ENCODE peak calls at places on chromosomes 5 and 9, in seven cellular contexts. Z is HCT116, U is K562, S is H1, R is HepG2, H is SK-N-SH, C is GM12878. O is an unnamed sample.

GRCh38 chr9:112176410-112177010 is 1.4 kb upstream of the SUSD1 start:
- DNase-seq in C (no peak), U (no peak), H (no peak), Z (no peak), R (peak), S (no peak), O (no peak)

GRCh38 chr9:76352026-76352620 is 42.1 kb downstream of the RFK start:
- DNase-seq in H (no peak), S (no peak), C (no peak), Z (no peak), R (no peak), U (no peak), O (no peak)

GRCh38 chr5:116359575-116359974 is 215.0 kb downstream of the SEMA6A start:
- DNase-seq in R (no peak), S (no peak), U (no peak), H (no peak), C (no peak), Z (no peak), O (no peak)

GRCh38 chr9:114314256-114314867 is 8.5 kb upstream of the ORM1 start:
- DNase-seq in H (no peak), Z (no peak), C (no peak), U (no peak), R (no peak), S (no peak), O (no peak)

GRCh38 chr5:56941981-56942380 is 9.9 kb downstream of the MIER3 start:
- DNase-seq in Z (no peak), H (peak), S (no peak), C (no peak), U (no peak), R (no peak), O (no peak)

GRCh38 chr5:82259172-82259800 is 18.9 kb downstream of the RPS23 start:
- DNase-seq in U (no peak), H (peak), R (no peak), Z (peak), S (no peak), C (no peak), O (no peak)

GRCh38 chr5:80072103-80073073 is 37.2 kb downstream of the THBS4 start:
- DNase-seq in U (no peak), S (no peak), C (no peak), H (no peak), Z (no peak), R (no peak), O (no peak)

GRCh38 chr5:17094830-17095229 is 122.6 kb upstream of the BASP1 start:
- DNase-seq in S (no peak), U (no peak), Z (no peak), C (no peak), R (no peak), H (no peak), O (no peak)

GRCh38 chr9:113398796-113399195 is 2.3 kb downstream of the ALAD start:
- DNase-seq in C (no peak), H (no peak), Z (no peak), S (no peak), R (no peak), U (no peak), O (no peak)

GRCh38 chr5:57303985-57304384 is 130.1 kb downstream of the GPBP1 start:
- DNase-seq in S (no peak), R (no peak), H (no peak), U (peak), C (no peak), Z (no peak), O (no peak)

GRCh38 chr9:89668216-89668867 is 63.5 kb downstream of the GADD45G start:
- DNase-seq in U (no peak), R (no peak), S (no peak), C (no peak), H (no peak), Z (no peak), O (no peak)

GRCh38 chr5:115170128-115170923 is 618 bp upstream of the TRIM36 start:
- DNase-seq in C (no peak), R (no peak), U (peak), S (no peak), Z (no peak), H (peak), O (no peak)

GRCh38 chr9:21668504-21668903 is 133.9 kb upstream of the MTAP start:
- DNase-seq in U (no peak), H (no peak), C (no peak), R (no peak), S (no peak), Z (no peak), O (no peak)

GRCh38 chr5:158988987-158989624 is 110.6 kb downstream of the EBF1 start:
- DNase-seq in H (no peak), C (no peak), U (no peak), S (no peak), Z (no peak), R (no peak), O (no peak)

GRCh38 chr5:26148569-26149107 is 889.7 kb downstream of the CDH9 start:
- DNase-seq in U (no peak), Z (no peak), H (no peak), R (no peak), S (peak), C (no peak), O (no peak)

GRCh38 chr9:38087934-38088925 is 19.2 kb upstream of the SHB start:
- DNase-seq in H (peak), S (peak), Z (peak), R (peak), C (no peak), U (peak), O (peak)

GRCh38 chr5:148972958-148973357 is 89.9 kb downstream of the SH3TC2 start:
- DNase-seq in Z (peak), R (peak), H (no peak), U (no peak), C (no peak), S (no peak), O (peak)

GRCh38 chr5:87311400-87312279 is 44.0 kb downstream of the RASA1 start:
- DNase-seq in R (peak), Z (no peak), S (no peak), C (no peak), U (no peak), H (no peak), O (no peak)

GRCh38 chr5:115583474-115583873 is 18.8 kb downstream of the TICAM2 start:
- DNase-seq in Z (no peak), H (no peak), S (no peak), R (no peak), U (no peak), C (no peak), O (no peak)

GRCh38 chr5:72849546-72849945 is 33.1 kb downstream of the TNPO1 start:
- DNase-seq in Z (no peak), S (no peak), U (no peak), R (no peak), H (no peak), C (no peak), O (no peak)

GRCh38 chr9:79686381-79687130 is 114.8 kb downstream of the TLE4 start:
- DNase-seq in C (no peak), S (no peak), Z (no peak), U (no peak), R (no peak), H (no peak), O (no peak)

GRCh38 chr9:128007566-128008138 is 26.9 kb upstream of the EEIG1 start:
- DNase-seq in S (no peak), Z (peak), R (peak), C (peak), H (peak), U (peak), O (no peak)

GRCh38 chr9:137317979-137318511 is 16.0 kb upstream of the NRARP start:
- DNase-seq in R (no peak), C (no peak), S (no peak), U (no peak), Z (no peak), H (peak), O (no peak)

GRCh38 chr9:27339661-27340295 is 42.8 kb upstream of the EQTN start:
- DNase-seq in H (no peak), R (no peak), C (no peak), Z (no peak), U (no peak), S (no peak), O (no peak)

GRCh38 chr9:130045657-130046450 is 2.9 kb upstream of the FNBP1 start:
- DNase-seq in U (no peak), S (no peak), H (no peak), R (no peak), Z (no peak), C (no peak), O (no peak)

GRCh38 chr5:153463806-153464205 is 26.7 kb upstream of the GRIA1 start:
- DNase-seq in R (no peak), Z (no peak), H (no peak), S (no peak), U (no peak), C (no peak), O (no peak)

GRCh38 chr9:71897573-71897972 is 13.4 kb downstream of the ABHD17B start:
- DNase-seq in Z (no peak), H (no peak), C (no peak), U (no peak), R (no peak), S (no peak), O (no peak)

GRCh38 chr5:167511-167910 is 23.8 kb upstream of the LRRC14B start:
- DNase-seq in Z (no peak), H (no peak), S (no peak), C (no peak), U (no peak), R (no peak), O (no peak)

GRCh38 chr5:31317642-31318041 is 124.2 kb downstream of the CDH6 start:
- DNase-seq in Z (no peak), R (no peak), S (peak), C (no peak), U (peak), H (no peak), O (no peak)

GRCh38 chr5:166581827-166582226 is 1709.6 kb upstream of the WWC1 start:
- DNase-seq in C (no peak), R (no peak), U (no peak), H (no peak), S (no peak), Z (no peak), O (no peak)

GRCh38 chr5:175652741-175653663 is 4.9 kb upstream of the HRH2 start:
- DNase-seq in R (no peak), Z (no peak), C (no peak), S (no peak), U (no peak), H (no peak), O (no peak)

GRCh38 chr5:151601376-151601775 is 10.2 kb upstream of the FAT2 start:
- DNase-seq in C (no peak), Z (no peak), R (no peak), U (no peak), S (no peak), H (no peak), O (no peak)
- TF ChIP-seq SIN3A in C (no peak), Z (no peak), R (no peak), U (no peak), S (no peak), H (no peak), O (no peak)

GRCh38 chr5:170211575-170212334 is 21.0 kb upstream of the C5orf58 start:
- DNase-seq in U (no peak), H (no peak), C (no peak), R (no peak), S (no peak), Z (no peak), O (no peak)

GRCh38 chr5:170218730-170219129 is 14.1 kb upstream of the C5orf58 start:
- DNase-seq in U (no peak), C (no peak), R (no peak), H (no peak), S (no peak), Z (no peak), O (no peak)

GRCh38 chr5:170219615-170220014 is 13.2 kb upstream of the C5orf58 start:
- DNase-seq in Z (peak), S (no peak), U (no peak), H (no peak), C (no peak), R (no peak), O (no peak)

GRCh38 chr5:170220196-170220595 is 12.6 kb upstream of the C5orf58 start:
- DNase-seq in S (no peak), U (no peak), H (no peak), Z (no peak), C (no peak), R (no peak), O (no peak)

GRCh38 chr5:170216262-170216864 is 16.4 kb upstream of the C5orf58 start:
- DNase-seq in C (no peak), Z (peak), H (peak), S (no peak), U (peak), R (peak), O (peak)
- TF ChIP-seq SIN3A in C (no peak), Z (no peak), H (no peak), S (no peak), U (no peak), R (no peak), O (no peak)

GRCh38 chr9:94768766-94769165 is 42.3 kb downstream of the AOPEP start:
- DNase-seq in C (no peak), Z (no peak), H (no peak), S (no peak), U (no peak), R (no peak), O (no peak)

GRCh38 chr9:94772128-94772527 is 45.6 kb downstream of the AOPEP start:
- DNase-seq in C (no peak), U (peak), R (no peak), S (no peak), Z (no peak), H (no peak), O (no peak)

GRCh38 chr9:94771096-94771495 is 44.6 kb downstream of the AOPEP start:
- DNase-seq in H (no peak), Z (no peak), S (no peak), R (no peak), U (no peak), C (no peak), O (no peak)

GRCh38 chr9:94772654-94773303 is 46.3 kb downstream of the AOPEP start:
- DNase-seq in U (no peak), R (no peak), H (peak), Z (no peak), S (no peak), C (no peak), O (no peak)

DNA sequence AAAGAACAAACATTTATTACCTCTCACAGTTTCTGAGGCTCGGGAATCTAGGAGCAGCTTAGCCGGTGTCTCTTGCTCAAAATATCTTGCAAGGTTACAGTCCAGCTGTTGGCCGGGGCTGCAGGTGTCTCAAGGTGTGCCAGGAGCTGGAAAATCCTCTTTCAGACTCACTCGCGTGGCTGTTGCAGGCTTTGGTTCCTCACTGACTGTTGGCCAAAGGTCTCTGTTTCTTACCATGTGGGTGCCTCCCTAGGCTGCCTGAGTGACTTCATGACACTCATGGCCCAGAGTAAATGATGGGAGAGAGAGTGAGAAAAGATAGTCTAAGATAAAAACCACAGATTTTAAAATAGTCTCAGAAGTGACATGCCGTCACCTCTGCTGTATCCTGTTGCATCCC is 43.8 kb downstream of the AOPEP start:
- DNase-seq in U (no peak), R (no peak), H (no peak), S (no peak), C (no peak), Z (no peak), O (no peak)
- TF ChIP-seq SIN3A in U (no peak), R (no peak), H (no peak), S (no peak), C (no peak), Z (no peak), O (no peak)

DNA sequence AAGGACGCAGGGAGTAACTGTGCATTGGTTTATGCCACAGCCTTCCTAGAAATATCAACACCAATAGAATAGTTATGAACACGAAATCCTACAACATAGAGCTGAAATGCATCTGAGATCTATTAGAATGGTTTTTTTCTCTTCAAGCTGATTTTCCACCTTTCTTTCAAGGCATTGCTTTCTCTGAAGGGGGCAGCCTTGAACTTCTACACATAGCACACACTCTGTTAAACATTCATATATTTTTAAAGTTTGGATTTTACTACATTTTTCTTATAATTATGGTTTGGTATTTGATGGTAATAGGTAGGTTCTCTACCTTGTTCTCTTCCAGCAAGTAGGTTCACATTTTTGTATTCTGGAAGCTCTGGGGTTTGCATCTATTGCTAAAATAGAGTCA is 661.8 kb downstream of the SEMA5A start:
- DNase-seq in R (no peak), U (no peak), S (no peak), H (no peak), Z (no peak), C (no peak), O (no peak)
- TF ChIP-seq SIN3A in R (no peak), U (no peak), S (no peak), H (no peak), Z (no peak), C (no peak), O (no peak)